ENCODE peak calls at places on chromosomes 7 and 10, in five cellular contexts. Y, R, M, E and J are unnamed samples.

GRCh38 chr10:97355571-97355975 is 21.0 kb upstream of the FRAT2 start:
- DNase-seq in M (no peak), E (no peak), Y (peak), R (no peak), J (no peak)

GRCh38 chr7:8418627-8419245 is 14.7 kb upstream of the NXPH1 start:
- DNase-seq in Y (no peak), R (peak), M (peak), E (peak), J (peak)

GRCh38 chr7:135718794-135719436 is 9.1 kb downstream of the SLC13A4 start:
- DNase-seq in M (no peak), E (no peak), Y (no peak), R (no peak), J (no peak)

GRCh38 chr10:13847201-13847631 is 260.5 kb downstream of the PRPF18 start:
- DNase-seq in E (no peak), R (no peak), Y (peak), M (no peak), J (no peak)

GRCh38 chr10:78443900-78444571 is 410.4 kb downstream of the RPS24 start:
- DNase-seq in E (no peak), M (no peak), R (no peak), Y (no peak), J (no peak)

GRCh38 chr7:150432915-150433892 is 17.2 kb upstream of the GIMAP8 start:
- DNase-seq in E (no peak), R (peak), M (no peak), Y (no peak), J (no peak)

GRCh38 chr10:2380218-2380617 is 642.9 kb upstream of the ADARB2 start:
- DNase-seq in R (no peak), M (no peak), E (no peak), Y (no peak), J (no peak)

GRCh38 chr10:44300666-44301649 is 83.9 kb downstream of the CXCL12 start:
- DNase-seq in M (peak), R (no peak), Y (no peak), E (no peak), J (peak)

GRCh38 chr10:73119457-73119856 is 9.2 kb downstream of the NUDT13 start:
- DNase-seq in M (no peak), Y (no peak), R (no peak), E (no peak), J (no peak)

GRCh38 chr7:157126921-157127320 is 11.8 kb upstream of the UBE3C start:
- DNase-seq in R (no peak), M (no peak), Y (no peak), E (no peak), J (no peak)

GRCh38 chr10:32376780-32377179 is 29.8 kb upstream of the EPC1 start:
- DNase-seq in Y (no peak), R (no peak), M (no peak), E (no peak), J (no peak)

GRCh38 chr7:4621401-4621800 is 60.7 kb upstream of the FOXK1 start:
- DNase-seq in M (no peak), E (no peak), Y (no peak), R (no peak), J (no peak)